ENCODE peak calls at places on chromosomes 13 and 19, in six cellular contexts. One of them, this sample, is unnamed. For H3K27me3 and H3K36me3, the result is how much of the 10 kb centered on the place peaks cover.

GRCh38 chr13:23411706-23412105 is 21.8 kb downstream of the SACS start:
- DNase-seq in endothelial cell of umbilical vein: no peak
- DNase-seq in aorta: no peak
- DNase-seq in stomach: no peak
- DNase-seq in neural progenitor cell: no peak
- DNase-seq in psoas muscle: no peak
- DNase-seq in this sample: no peak

GRCh38 chr19:52935434-52935833 is 12.2 kb upstream of the ZNF888 start:
- DNase-seq in endothelial cell of umbilical vein: no peak
- DNase-seq in aorta: no peak
- DNase-seq in stomach: peak
- DNase-seq in neural progenitor cell: no peak
- DNase-seq in psoas muscle: no peak
- DNase-seq in this sample: no peak

GRCh38 chr19:54451997-54452396 is 3.0 kb downstream of the LENG8 start:
- DNase-seq in endothelial cell of umbilical vein: no peak
- DNase-seq in aorta: peak
- DNase-seq in stomach: no peak
- DNase-seq in neural progenitor cell: no peak
- DNase-seq in psoas muscle: peak
- DNase-seq in this sample: peak

GRCh38 chr19:37877147-37877546 is 29.2 kb downstream of the WDR87 start:
- DNase-seq in endothelial cell of umbilical vein: no peak
- DNase-seq in aorta: no peak
- DNase-seq in stomach: no peak
- DNase-seq in neural progenitor cell: no peak
- DNase-seq in psoas muscle: no peak
- DNase-seq in this sample: no peak

GRCh38 chr19:29484876-29485275 is 40.9 kb upstream of the VSTM2B start:
- DNase-seq in endothelial cell of umbilical vein: no peak
- DNase-seq in aorta: no peak
- DNase-seq in stomach: no peak
- DNase-seq in neural progenitor cell: no peak
- DNase-seq in psoas muscle: no peak
- DNase-seq in this sample: no peak

GRCh38 chr13:110397445-110397844 is 90.4 kb downstream of the COL4A2 start:
- DNase-seq in endothelial cell of umbilical vein: no peak
- DNase-seq in aorta: peak
- DNase-seq in stomach: no peak
- DNase-seq in neural progenitor cell: no peak
- DNase-seq in psoas muscle: no peak
- DNase-seq in this sample: no peak

GRCh38 chr13:109355875-109356428 is 430.4 kb downstream of the IRS2 start:
- DNase-seq in endothelial cell of umbilical vein: no peak
- DNase-seq in aorta: no peak
- DNase-seq in stomach: no peak
- DNase-seq in neural progenitor cell: no peak
- DNase-seq in psoas muscle: no peak
- DNase-seq in this sample: no peak

GRCh38 chr19:30003862-30004261 is 61.8 kb downstream of the URI1 start:
- DNase-seq in endothelial cell of umbilical vein: no peak
- DNase-seq in aorta: no peak
- DNase-seq in stomach: no peak
- DNase-seq in neural progenitor cell: no peak
- DNase-seq in psoas muscle: no peak
- DNase-seq in this sample: no peak

GRCh38 chr19:19064811-19065745 is 1.3 kb downstream of the SLC25A42 start:
- DNase-seq in endothelial cell of umbilical vein: peak
- DNase-seq in aorta: no peak
- DNase-seq in stomach: no peak
- DNase-seq in neural progenitor cell: no peak
- DNase-seq in psoas muscle: no peak
- DNase-seq in this sample: peak

GRCh38 chr13:27854606-27855005 is 62.3 kb downstream of the GSX1 start:
- DNase-seq in endothelial cell of umbilical vein: no peak
- DNase-seq in aorta: no peak
- DNase-seq in stomach: no peak
- DNase-seq in neural progenitor cell: no peak
- DNase-seq in psoas muscle: no peak
- DNase-seq in this sample: no peak

GRCh38 chr13:32617112-32617511 is 30.9 kb downstream of the PDS5B start:
- DNase-seq in endothelial cell of umbilical vein: no peak
- DNase-seq in aorta: no peak
- DNase-seq in stomach: no peak
- DNase-seq in neural progenitor cell: no peak
- DNase-seq in psoas muscle: no peak
- DNase-seq in this sample: no peak

DNA sequence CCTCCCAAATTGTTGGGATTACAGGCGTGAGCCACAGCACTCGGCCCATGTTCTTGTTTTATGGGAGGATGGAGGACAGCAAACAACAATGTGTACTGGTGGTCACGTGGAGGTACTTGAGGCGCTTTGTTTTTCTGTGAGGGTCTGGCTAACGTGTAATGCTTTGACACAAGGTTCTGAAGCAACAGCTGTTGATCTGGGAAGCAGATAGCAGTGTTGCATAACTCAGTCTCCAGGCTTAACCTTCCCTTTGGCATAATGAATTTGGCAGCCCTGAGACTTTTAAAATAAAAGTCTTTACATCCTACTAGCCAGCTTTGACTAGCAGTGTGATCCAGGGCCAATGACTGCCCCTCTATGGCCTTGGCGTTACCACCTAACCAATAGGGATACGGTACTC is 6.9 kb upstream of the ZNF580 start:
- DNase-seq in endothelial cell of umbilical vein: no peak
- DNase-seq in aorta: no peak
- DNase-seq in stomach: no peak
- DNase-seq in neural progenitor cell: no peak
- DNase-seq in psoas muscle: peak
- DNase-seq in this sample: peak
- H3K4me3 ChIP-seq in endothelial cell of umbilical vein: no peak
- H3K4me3 ChIP-seq in aorta: no peak
- H3K4me3 ChIP-seq in stomach: peak
- H3K4me3 ChIP-seq in neural progenitor cell: peak
- H3K4me3 ChIP-seq in psoas muscle: peak
- H3K4me3 ChIP-seq in this sample: no peak

GRCh38 chr13:87677043-87677333 is 5.8 kb downstream of the SLITRK5 start:
- DNase-seq in endothelial cell of umbilical vein: no peak
- DNase-seq in aorta: no peak
- DNase-seq in stomach: no peak
- DNase-seq in neural progenitor cell: no peak
- DNase-seq in psoas muscle: no peak
- DNase-seq in this sample: no peak

GRCh38 chr13:87677334-87678234 is 6.4 kb downstream of the SLITRK5 start:
- DNase-seq in endothelial cell of umbilical vein: no peak
- DNase-seq in aorta: peak
- DNase-seq in stomach: no peak
- DNase-seq in neural progenitor cell: peak
- DNase-seq in psoas muscle: no peak
- DNase-seq in this sample: peak

GRCh38 chr13:87676254-87677042 is 5.3 kb downstream of the SLITRK5 start:
- DNase-seq in endothelial cell of umbilical vein: no peak
- DNase-seq in aorta: peak
- DNase-seq in stomach: no peak
- DNase-seq in neural progenitor cell: peak
- DNase-seq in psoas muscle: no peak
- DNase-seq in this sample: peak

GRCh38 chr13:87674143-87674772 is 3.1 kb downstream of the SLITRK5 start:
- DNase-seq in endothelial cell of umbilical vein: no peak
- DNase-seq in aorta: no peak
- DNase-seq in stomach: no peak
- DNase-seq in neural progenitor cell: peak
- DNase-seq in psoas muscle: no peak
- DNase-seq in this sample: peak

DNA sequence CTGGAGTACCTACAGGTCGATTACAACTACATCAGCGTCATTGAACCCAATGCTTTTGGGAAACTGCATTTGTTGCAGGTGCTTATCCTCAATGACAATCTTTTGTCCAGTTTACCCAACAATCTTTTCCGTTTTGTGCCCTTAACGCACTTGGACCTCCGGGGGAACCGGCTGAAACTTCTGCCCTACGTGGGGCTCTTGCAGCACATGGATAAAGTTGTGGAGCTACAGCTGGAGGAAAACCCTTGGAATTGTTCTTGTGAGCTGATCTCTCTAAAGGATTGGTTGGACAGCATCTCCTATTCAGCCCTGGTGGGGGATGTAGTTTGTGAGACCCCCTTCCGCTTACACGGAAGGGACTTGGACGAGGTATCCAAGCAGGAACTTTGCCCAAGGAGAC is 4.7 kb downstream of the SLITRK5 start:
- DNase-seq in endothelial cell of umbilical vein: no peak
- DNase-seq in aorta: no peak
- DNase-seq in stomach: no peak
- DNase-seq in neural progenitor cell: no peak
- DNase-seq in psoas muscle: no peak
- DNase-seq in this sample: no peak
- H3K27me3 ChIP-seq in endothelial cell of umbilical vein: half or more
- H3K27me3 ChIP-seq in aorta: under half
- H3K27me3 ChIP-seq in stomach: half or more
- H3K27me3 ChIP-seq in neural progenitor cell: half or more
- H3K27me3 ChIP-seq in psoas muscle: under half
- H3K27me3 ChIP-seq in this sample: half or more

GRCh38 chr19:2207008-2207407 is 29.1 kb downstream of the PLEKHJ1 start:
- DNase-seq in endothelial cell of umbilical vein: no peak
- DNase-seq in aorta: no peak
- DNase-seq in stomach: no peak
- DNase-seq in neural progenitor cell: no peak
- DNase-seq in psoas muscle: no peak
- DNase-seq in this sample: peak

GRCh38 chr19:2210206-2210605 is 25.9 kb downstream of the PLEKHJ1 start:
- DNase-seq in endothelial cell of umbilical vein: no peak
- DNase-seq in aorta: no peak
- DNase-seq in stomach: no peak
- DNase-seq in neural progenitor cell: no peak
- DNase-seq in psoas muscle: no peak
- DNase-seq in this sample: no peak

GRCh38 chr19:2208975-2209374 is 27.2 kb downstream of the PLEKHJ1 start:
- DNase-seq in endothelial cell of umbilical vein: no peak
- DNase-seq in aorta: no peak
- DNase-seq in stomach: no peak
- DNase-seq in neural progenitor cell: no peak
- DNase-seq in psoas muscle: no peak
- DNase-seq in this sample: peak

GRCh38 chr19:2209408-2209807 is 26.7 kb downstream of the PLEKHJ1 start:
- DNase-seq in endothelial cell of umbilical vein: no peak
- DNase-seq in aorta: no peak
- DNase-seq in stomach: no peak
- DNase-seq in neural progenitor cell: no peak
- DNase-seq in psoas muscle: no peak
- DNase-seq in this sample: peak

GRCh38 chr19:2207991-2208860 is 27.9 kb downstream of the PLEKHJ1 start:
- DNase-seq in endothelial cell of umbilical vein: peak
- DNase-seq in aorta: no peak
- DNase-seq in stomach: peak
- DNase-seq in neural progenitor cell: peak
- DNase-seq in psoas muscle: peak
- DNase-seq in this sample: no peak
- H3K36me3 ChIP-seq in endothelial cell of umbilical vein: under half
- H3K36me3 ChIP-seq in aorta: under half
- H3K36me3 ChIP-seq in stomach: half or more
- H3K36me3 ChIP-seq in neural progenitor cell: under half
- H3K36me3 ChIP-seq in psoas muscle: under half
- H3K36me3 ChIP-seq in this sample: under half

DNA sequence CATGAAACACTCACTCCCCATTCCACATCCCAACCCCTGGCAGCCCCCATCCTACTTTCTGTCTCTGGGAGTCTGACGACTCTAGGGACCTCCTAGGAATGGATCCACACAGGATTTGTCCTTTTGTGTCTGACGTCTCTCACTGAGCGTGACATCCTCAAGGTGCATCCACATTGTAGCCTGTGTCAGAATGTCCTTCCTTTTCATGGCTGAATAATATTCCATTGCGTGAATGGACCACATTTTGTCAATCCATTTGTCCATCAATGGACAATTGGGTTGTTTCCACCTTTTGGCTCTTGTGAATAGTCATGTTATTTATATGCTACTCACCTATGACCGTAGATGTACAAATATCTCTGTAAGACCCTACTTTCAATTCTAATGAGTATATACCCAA is 16.8 kb upstream of the NMRK2 start:
- DNase-seq in endothelial cell of umbilical vein: no peak
- DNase-seq in aorta: no peak
- DNase-seq in stomach: no peak
- DNase-seq in neural progenitor cell: no peak
- DNase-seq in psoas muscle: no peak
- DNase-seq in this sample: no peak
- H3K4me3 ChIP-seq in endothelial cell of umbilical vein: no peak
- H3K4me3 ChIP-seq in aorta: no peak
- H3K4me3 ChIP-seq in stomach: no peak
- H3K4me3 ChIP-seq in neural progenitor cell: no peak
- H3K4me3 ChIP-seq in psoas muscle: no peak
- H3K4me3 ChIP-seq in this sample: no peak

GRCh38 chr19:1027953-1028902 is 1.8 kb downstream of the CNN2 start:
- DNase-seq in endothelial cell of umbilical vein: peak
- DNase-seq in aorta: peak
- DNase-seq in stomach: peak
- DNase-seq in neural progenitor cell: peak
- DNase-seq in psoas muscle: peak
- DNase-seq in this sample: peak
- H3K27me3 ChIP-seq in endothelial cell of umbilical vein: under half
- H3K27me3 ChIP-seq in aorta: under half
- H3K27me3 ChIP-seq in stomach: under half
- H3K27me3 ChIP-seq in neural progenitor cell: under half
- H3K27me3 ChIP-seq in psoas muscle: under half
- H3K27me3 ChIP-seq in this sample: under half

DNA sequence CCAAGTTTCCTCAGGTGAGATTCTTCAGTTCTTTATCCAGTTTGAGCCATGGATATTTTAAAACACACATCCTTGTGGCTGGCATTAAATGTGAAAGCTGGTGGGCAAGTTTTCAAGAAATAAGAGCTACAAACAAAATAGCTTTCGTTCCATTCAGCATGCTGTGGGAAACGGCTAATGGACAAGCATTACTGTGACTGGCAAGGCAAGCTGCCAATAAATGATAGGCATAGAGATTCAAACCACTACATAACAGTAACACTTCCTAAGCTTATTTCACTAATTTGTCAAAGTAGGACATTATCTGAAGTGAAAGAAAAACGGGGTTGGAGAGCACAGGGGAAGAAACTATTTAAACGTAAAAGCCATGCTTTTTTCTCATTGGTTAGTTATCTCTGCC is 26.0 kb downstream of the OBI1 start:
- DNase-seq in endothelial cell of umbilical vein: no peak
- DNase-seq in aorta: no peak
- DNase-seq in stomach: no peak
- DNase-seq in neural progenitor cell: no peak
- DNase-seq in psoas muscle: no peak
- DNase-seq in this sample: no peak
- H3K36me3 ChIP-seq in endothelial cell of umbilical vein: under half
- H3K36me3 ChIP-seq in aorta: under half
- H3K36me3 ChIP-seq in stomach: half or more
- H3K36me3 ChIP-seq in neural progenitor cell: under half
- H3K36me3 ChIP-seq in psoas muscle: under half
- H3K36me3 ChIP-seq in this sample: under half